ENCODE peak calls at places on chromosomes 11 and 22, in four cellular contexts. One of them, this sample, is unnamed.

GRCh38 chr22:22848364-22848866 is 39.2 kb upstream of the IGLL5 start:
- DNase-seq in substantia nigra: peak; percentile 7
- DNase-seq in lower lobe of right lung: peak; percentile 64
- DNase-seq in transverse colon: peak; percentile 79
- DNase-seq in this sample: peak; percentile 82

GRCh38 chr11:115765803-115766239 is 261.6 kb upstream of the CADM1 start:
- DNase-seq in substantia nigra: no peak
- DNase-seq in lower lobe of right lung: no peak
- DNase-seq in transverse colon: no peak
- DNase-seq in this sample: no peak

GRCh38 chr11:108592591-108593213 is 866 bp downstream of the EXPH5 start:
- DNase-seq in substantia nigra: peak; percentile 7
- DNase-seq in lower lobe of right lung: peak; percentile 58
- DNase-seq in transverse colon: peak; percentile 48
- DNase-seq in this sample: peak; percentile 56

GRCh38 chr22:27669798-27670599 is 131.6 kb downstream of the MN1 start:
- DNase-seq in substantia nigra: no peak
- DNase-seq in lower lobe of right lung: no peak
- DNase-seq in transverse colon: no peak
- DNase-seq in this sample: no peak

GRCh38 chr22:50726643-50727340 is 11.2 kb upstream of the ACR start:
- DNase-seq in substantia nigra: no peak
- DNase-seq in lower lobe of right lung: peak; percentile 41
- DNase-seq in transverse colon: no peak
- DNase-seq in this sample: peak; percentile 30

GRCh38 chr22:30883586-30884145 is 84.9 kb downstream of the MORC2 start:
- DNase-seq in substantia nigra: no peak
- DNase-seq in lower lobe of right lung: peak; percentile 20
- DNase-seq in transverse colon: no peak
- DNase-seq in this sample: peak; percentile 5

GRCh38 chr11:9601041-9601875 is 27.8 kb downstream of the WEE1 start:
- DNase-seq in substantia nigra: no peak
- DNase-seq in lower lobe of right lung: no peak
- DNase-seq in transverse colon: peak; percentile 39
- DNase-seq in this sample: peak; percentile 35

GRCh38 chr11:133249065-133249464 is 283.2 kb downstream of the OPCML start:
- DNase-seq in substantia nigra: no peak
- DNase-seq in lower lobe of right lung: no peak
- DNase-seq in transverse colon: no peak
- DNase-seq in this sample: no peak

GRCh38 chr11:69563946-69564780 is 76.8 kb upstream of the CCND1 start:
- DNase-seq in substantia nigra: no peak
- DNase-seq in lower lobe of right lung: no peak
- DNase-seq in transverse colon: no peak
- DNase-seq in this sample: no peak

GRCh38 chr22:22698263-22698750 is 53.9 kb downstream of the GGTLC2 start:
- DNase-seq in substantia nigra: no peak
- DNase-seq in lower lobe of right lung: no peak
- DNase-seq in transverse colon: no peak
- DNase-seq in this sample: no peak

GRCh38 chr11:17771841-17772401 is 37.3 kb downstream of the KCNC1 start:
- DNase-seq in substantia nigra: no peak
- DNase-seq in lower lobe of right lung: no peak
- DNase-seq in transverse colon: no peak
- DNase-seq in this sample: no peak

GRCh38 chr11:64112771-64113461 is 53.0 kb downstream of the MACROD1 start:
- DNase-seq in substantia nigra: no peak
- DNase-seq in lower lobe of right lung: no peak
- DNase-seq in transverse colon: no peak
- DNase-seq in this sample: peak; percentile 15

GRCh38 chr11:27456140-27456801 is 16.3 kb downstream of the LGR4 start:
- DNase-seq in substantia nigra: no peak
- DNase-seq in lower lobe of right lung: no peak
- DNase-seq in transverse colon: no peak
- DNase-seq in this sample: no peak

GRCh38 chr11:27459191-27459590 is 13.4 kb downstream of the LGR4 start:
- DNase-seq in substantia nigra: no peak
- DNase-seq in lower lobe of right lung: no peak
- DNase-seq in transverse colon: no peak
- DNase-seq in this sample: no peak

GRCh38 chr11:27458182-27458581 is 14.4 kb downstream of the LGR4 start:
- DNase-seq in substantia nigra: no peak
- DNase-seq in lower lobe of right lung: no peak
- DNase-seq in transverse colon: no peak
- DNase-seq in this sample: no peak

GRCh38 chr11:27455667-27456066 is 16.9 kb downstream of the LGR4 start:
- DNase-seq in substantia nigra: no peak
- DNase-seq in lower lobe of right lung: no peak
- DNase-seq in transverse colon: no peak
- DNase-seq in this sample: no peak

DNA sequence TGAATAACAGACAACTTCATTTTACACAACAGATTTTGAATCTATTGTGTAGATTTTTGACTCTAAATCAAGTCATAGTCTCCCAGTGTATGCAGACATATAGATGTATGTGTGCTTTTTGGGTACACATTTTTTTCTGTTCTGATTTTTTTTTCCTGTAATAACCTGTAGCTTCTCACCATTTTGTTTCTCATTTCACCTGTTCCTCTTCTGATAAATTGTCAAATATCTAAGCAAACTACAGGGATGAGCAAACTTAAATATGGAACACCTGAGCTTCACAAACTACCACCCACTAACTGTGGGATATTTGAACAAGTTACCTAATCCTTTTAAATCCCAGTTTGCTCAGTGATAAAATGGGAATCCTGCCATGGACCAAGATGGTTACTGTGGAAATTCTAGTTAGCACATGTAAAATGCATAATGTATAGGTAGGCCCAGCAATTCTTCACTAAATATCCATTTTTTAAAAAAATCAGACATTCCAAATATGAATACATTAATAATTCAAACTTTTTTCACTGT is 15.7 kb downstream of the LGR4 start:
- DNase-seq in substantia nigra: no peak
- DNase-seq in lower lobe of right lung: no peak
- DNase-seq in transverse colon: no peak
- DNase-seq in this sample: no peak
- H3K27ac ChIP-seq in substantia nigra: no peak overlapping the region
- H3K27ac ChIP-seq in lower lobe of right lung: no peak overlapping the region
- H3K27ac ChIP-seq in transverse colon: no peak overlapping the region
- H3K27ac ChIP-seq in this sample: no peak overlapping the region

GRCh38 chr22:41535244-41535643 is 9.0 kb downstream of the POLR3H start:
- DNase-seq in substantia nigra: no peak
- DNase-seq in lower lobe of right lung: no peak
- DNase-seq in transverse colon: no peak
- DNase-seq in this sample: peak; percentile 41

GRCh38 chr22:41534219-41534618 is 10.1 kb downstream of the POLR3H start:
- DNase-seq in substantia nigra: no peak
- DNase-seq in lower lobe of right lung: no peak
- DNase-seq in transverse colon: no peak
- DNase-seq in this sample: peak; percentile 40

GRCh38 chr22:41531422-41531727 is 12.9 kb downstream of the POLR3H start:
- DNase-seq in substantia nigra: no peak
- DNase-seq in lower lobe of right lung: no peak
- DNase-seq in transverse colon: no peak
- DNase-seq in this sample: no peak

GRCh38 chr22:41531736-41532477 is 12.4 kb downstream of the POLR3H start:
- DNase-seq in substantia nigra: no peak
- DNase-seq in lower lobe of right lung: no peak
- DNase-seq in transverse colon: no peak
- DNase-seq in this sample: peak; percentile 56

DNA sequence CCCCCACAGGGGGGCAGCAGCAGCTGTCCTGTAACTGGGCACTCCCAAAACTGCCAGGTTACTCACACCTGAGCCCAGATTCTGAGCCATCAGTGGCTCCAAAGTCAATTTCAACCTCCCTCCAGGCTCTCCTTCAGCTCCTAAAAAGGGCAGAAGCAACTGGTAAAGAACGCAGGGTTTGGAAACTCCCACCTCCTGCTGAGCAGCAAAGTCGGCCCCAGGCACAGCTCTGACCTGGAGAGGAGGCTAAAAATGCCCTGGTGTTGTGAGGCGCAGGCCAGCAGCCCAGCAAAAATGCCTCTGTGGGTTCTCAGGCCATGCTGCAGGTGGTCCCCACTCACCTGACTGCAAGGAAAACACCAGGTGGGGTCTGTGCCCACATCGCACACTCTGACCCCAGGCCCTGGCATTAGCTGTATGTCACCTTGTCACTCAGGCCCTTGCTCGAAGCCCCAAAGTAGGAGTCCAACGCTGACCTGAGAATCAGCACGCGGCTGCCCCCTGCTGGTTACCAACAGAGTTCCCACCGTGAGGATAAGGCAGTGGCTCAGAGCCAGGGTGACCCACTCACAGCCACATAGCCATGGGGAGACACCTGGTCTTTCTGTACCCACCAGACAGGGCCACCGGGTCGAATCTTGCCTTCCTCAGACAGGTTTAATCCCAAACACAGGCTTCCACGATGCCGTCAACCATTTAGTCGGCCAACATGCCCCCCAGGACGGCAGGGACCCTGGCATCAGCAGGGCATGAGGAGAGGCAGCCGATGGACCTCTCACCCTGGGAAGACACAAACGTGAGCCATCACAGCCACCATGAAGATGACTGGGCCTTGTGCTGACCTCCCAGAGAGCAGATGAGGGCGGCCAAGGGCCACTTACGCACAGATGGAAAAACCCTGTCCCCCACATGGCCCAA is 11.1 kb downstream of the POLR3H start:
- DNase-seq in substantia nigra: peak; percentile 66
- DNase-seq in lower lobe of right lung: peak; percentile 82
- DNase-seq in transverse colon: peak; percentile 82
- DNase-seq in this sample: peak; percentile 90
- H3K27ac ChIP-seq in substantia nigra: peak overlapping the region; percentile 74
- H3K27ac ChIP-seq in lower lobe of right lung: peak overlapping the region; percentile 21
- H3K27ac ChIP-seq in transverse colon: peak overlapping the region; percentile 28
- H3K27ac ChIP-seq in this sample: peak overlapping the region; percentile 80

GRCh38 chr11:123125169-123125568 is 63.2 kb upstream of the HSPA8 start:
- DNase-seq in substantia nigra: no peak
- DNase-seq in lower lobe of right lung: peak; percentile 60
- DNase-seq in transverse colon: no peak
- DNase-seq in this sample: no peak

GRCh38 chr11:123122341-123122740 is 60.4 kb upstream of the HSPA8 start:
- DNase-seq in substantia nigra: no peak
- DNase-seq in lower lobe of right lung: no peak
- DNase-seq in transverse colon: peak; percentile 21
- DNase-seq in this sample: peak; percentile 56

GRCh38 chr11:123122852-123123251 is 60.9 kb upstream of the HSPA8 start:
- DNase-seq in substantia nigra: no peak
- DNase-seq in lower lobe of right lung: no peak
- DNase-seq in transverse colon: no peak
- DNase-seq in this sample: no peak
- H3K27ac ChIP-seq in substantia nigra: no peak overlapping the region
- H3K27ac ChIP-seq in lower lobe of right lung: peak overlapping the region; percentile 71
- H3K27ac ChIP-seq in transverse colon: peak overlapping the region; percentile 52
- H3K27ac ChIP-seq in this sample: no peak overlapping the region

GRCh38 chr22:43474161-43475101 is 62.6 kb downstream of the MPPED1 start:
- DNase-seq in substantia nigra: no peak
- DNase-seq in lower lobe of right lung: no peak
- DNase-seq in transverse colon: no peak
- DNase-seq in this sample: no peak
- H3K27ac ChIP-seq in substantia nigra: no peak overlapping the region
- H3K27ac ChIP-seq in lower lobe of right lung: no peak overlapping the region
- H3K27ac ChIP-seq in transverse colon: no peak overlapping the region
- H3K27ac ChIP-seq in this sample: no peak overlapping the region

GRCh38 chr22:46673205-46673604 is 53.0 kb downstream of the GRAMD4 start:
- DNase-seq in substantia nigra: no peak
- DNase-seq in lower lobe of right lung: no peak
- DNase-seq in transverse colon: no peak
- DNase-seq in this sample: no peak

GRCh38 chr22:46674906-46675305 is 54.7 kb downstream of the GRAMD4 start:
- DNase-seq in substantia nigra: no peak
- DNase-seq in lower lobe of right lung: no peak
- DNase-seq in transverse colon: no peak
- DNase-seq in this sample: no peak

GRCh38 chr22:46674367-46674781 is 54.2 kb downstream of the GRAMD4 start:
- DNase-seq in substantia nigra: peak; percentile 22
- DNase-seq in lower lobe of right lung: peak; percentile 72
- DNase-seq in transverse colon: peak; percentile 61
- DNase-seq in this sample: peak; percentile 75

GRCh38 chr22:46672731-46673130 is 52.5 kb downstream of the GRAMD4 start:
- DNase-seq in substantia nigra: no peak
- DNase-seq in lower lobe of right lung: no peak
- DNase-seq in transverse colon: peak; percentile 61
- DNase-seq in this sample: peak; percentile 17

DNA sequence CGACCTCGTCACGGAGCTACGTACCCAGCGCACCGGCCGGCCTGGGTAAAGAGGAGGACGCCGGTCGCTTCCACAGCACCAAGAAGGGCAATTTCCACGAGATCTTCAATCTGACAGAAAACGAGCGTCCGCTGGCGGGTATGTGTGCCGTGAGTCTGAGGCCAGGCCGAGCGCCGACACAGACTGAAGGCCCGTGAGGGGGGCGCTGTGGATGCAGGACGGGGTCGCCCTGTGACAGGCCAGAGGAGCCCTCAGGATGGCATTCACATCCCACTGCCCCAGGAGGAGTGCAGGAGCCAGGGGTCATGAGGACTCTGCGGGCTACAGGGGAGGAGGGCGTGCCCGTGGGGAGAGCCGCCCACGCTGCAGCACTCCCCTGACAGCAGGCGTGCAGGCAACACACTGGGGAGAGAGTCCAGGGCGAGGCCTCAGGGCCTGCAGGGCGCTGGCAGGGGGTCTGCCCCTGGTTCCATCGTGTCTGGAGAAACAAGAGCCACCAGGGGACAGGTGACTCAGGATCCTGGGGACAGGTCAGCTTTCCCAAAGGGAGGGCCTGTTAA is 53.6 kb downstream of the GRAMD4 start:
- DNase-seq in substantia nigra: no peak
- DNase-seq in lower lobe of right lung: no peak
- DNase-seq in transverse colon: no peak
- DNase-seq in this sample: no peak
- H3K27ac ChIP-seq in substantia nigra: no peak overlapping the region
- H3K27ac ChIP-seq in lower lobe of right lung: peak overlapping the region; percentile 8
- H3K27ac ChIP-seq in transverse colon: no peak overlapping the region
- H3K27ac ChIP-seq in this sample: no peak overlapping the region

DNA sequence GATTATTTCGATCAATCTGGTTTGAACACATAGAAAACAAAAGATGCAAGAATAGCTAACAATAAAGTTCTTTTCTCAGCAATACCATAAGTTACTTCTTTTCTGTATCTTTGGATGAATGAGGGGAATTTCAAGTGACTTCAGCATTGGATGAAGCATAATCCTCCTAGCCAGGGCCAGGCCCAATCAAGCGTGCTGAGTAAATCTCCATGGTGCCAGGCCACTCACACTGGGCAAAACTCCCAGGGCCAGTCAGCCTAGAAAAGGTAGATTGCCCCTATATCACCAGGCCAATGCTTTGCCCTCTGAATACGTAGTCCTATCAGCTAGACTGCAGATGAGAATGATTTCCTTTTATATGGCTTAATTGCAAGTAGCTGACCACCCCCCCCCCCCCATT is 6.0 kb downstream of the CNTF start:
- DNase-seq in substantia nigra: no peak
- DNase-seq in lower lobe of right lung: no peak
- DNase-seq in transverse colon: no peak
- DNase-seq in this sample: no peak
- H3K27ac ChIP-seq in substantia nigra: no peak overlapping the region
- H3K27ac ChIP-seq in lower lobe of right lung: no peak overlapping the region
- H3K27ac ChIP-seq in transverse colon: no peak overlapping the region
- H3K27ac ChIP-seq in this sample: no peak overlapping the region

This sample was measured in right cardiac atrium.